ENCODE peak calls at places on chromosomes 2 and 18, in four cellular contexts. One of them, this sample, is unnamed.

GRCh38 chr2:155662224-155662623 is 670.3 kb downstream of the NR4A2 start:
- DNase-seq in GM12878: no peak
- DNase-seq in K562: no peak
- DNase-seq in HepG2: no peak
- DNase-seq in this sample: no peak

GRCh38 chr2:218465987-218466633 is 47.2 kb downstream of the VIL1 start:
- DNase-seq in K562: no peak
- DNase-seq in HepG2: peak; percentile 34
- DNase-seq in GM12878: no peak
- DNase-seq in this sample: no peak

GRCh38 chr2:194151231-194151630 is 1505.8 kb upstream of the SLC39A10 start:
- DNase-seq in K562: no peak
- DNase-seq in GM12878: no peak
- DNase-seq in HepG2: no peak
- DNase-seq in this sample: no peak

GRCh38 chr2:75324141-75324540 is 124.8 kb upstream of the TACR1 start:
- DNase-seq in HepG2: no peak
- DNase-seq in K562: no peak
- DNase-seq in GM12878: no peak
- DNase-seq in this sample: no peak

GRCh38 chr2:105576440-105577241 is 168.1 kb upstream of the NCK2 start:
- DNase-seq in HepG2: peak; percentile 54
- DNase-seq in K562: peak; percentile 38
- DNase-seq in GM12878: no peak
- DNase-seq in this sample: no peak

GRCh38 chr2:240153418-240153817 is 13.0 kb upstream of the OTOS start:
- DNase-seq in HepG2: no peak
- DNase-seq in K562: no peak
- DNase-seq in GM12878: no peak
- DNase-seq in this sample: no peak

GRCh38 chr2:109451671-109452070 is 162.1 kb downstream of the SEPTIN10 start:
- DNase-seq in HepG2: no peak
- DNase-seq in GM12878: no peak
- DNase-seq in K562: no peak
- DNase-seq in this sample: no peak

GRCh38 chr2:65417509-65418085 is 14.8 kb downstream of the SPRED2 start:
- DNase-seq in HepG2: no peak
- DNase-seq in K562: no peak
- DNase-seq in GM12878: no peak
- DNase-seq in this sample: no peak

GRCh38 chr18:27652480-27653121 is 467.5 kb upstream of the CHST9 start:
- DNase-seq in HepG2: no peak
- DNase-seq in K562: no peak
- DNase-seq in GM12878: peak; percentile 53
- DNase-seq in this sample: no peak

GRCh38 chr2:66872926-66873714 is 438.2 kb downstream of the MEIS1 start:
- DNase-seq in K562: no peak
- DNase-seq in HepG2: no peak
- DNase-seq in GM12878: no peak
- DNase-seq in this sample: no peak

GRCh38 chr2:241199286-241199685 is 10.8 kb downstream of the ANO7 start:
- DNase-seq in K562: no peak
- DNase-seq in HepG2: no peak
- DNase-seq in GM12878: no peak
- DNase-seq in this sample: no peak

GRCh38 chr2:99680946-99681345 is 191.1 kb upstream of the REV1 start:
- DNase-seq in GM12878: no peak
- DNase-seq in K562: no peak
- DNase-seq in HepG2: no peak
- DNase-seq in this sample: no peak

GRCh38 chr2:158115202-158115783 is 13.6 kb downstream of the UPP2 start:
- DNase-seq in HepG2: no peak
- DNase-seq in K562: no peak
- DNase-seq in GM12878: no peak
- DNase-seq in this sample: no peak

GRCh38 chr2:240898108-240898730 is 2.3 kb upstream of the MAB21L4 start:
- DNase-seq in K562: no peak
- DNase-seq in GM12878: no peak
- DNase-seq in HepG2: no peak
- DNase-seq in this sample: no peak

GRCh38 chr2:128300621-128301020 is 18.0 kb downstream of the HS6ST1 start:
- DNase-seq in GM12878: no peak
- DNase-seq in HepG2: no peak
- DNase-seq in K562: no peak
- DNase-seq in this sample: no peak

GRCh38 chr2:152283392-152283791 is 51.6 kb upstream of the FMNL2 start:
- DNase-seq in K562: no peak
- DNase-seq in HepG2: no peak
- DNase-seq in GM12878: no peak
- DNase-seq in this sample: no peak

GRCh38 chr2:134455426-134455825 is 201.6 kb downstream of the MGAT5 start:
- DNase-seq in HepG2: no peak
- DNase-seq in GM12878: no peak
- DNase-seq in K562: no peak
- DNase-seq in this sample: no peak

GRCh38 chr2:168432565-168433186 is 23.4 kb upstream of the CERS6 start:
- DNase-seq in GM12878: peak; percentile 65
- DNase-seq in K562: no peak
- DNase-seq in HepG2: no peak
- DNase-seq in this sample: no peak

GRCh38 chr2:230976671-230977171 is 19.2 kb upstream of the SPATA3 start:
- DNase-seq in GM12878: no peak
- DNase-seq in K562: no peak
- DNase-seq in HepG2: no peak
- DNase-seq in this sample: no peak

GRCh38 chr2:230972046-230972445 is 23.9 kb upstream of the SPATA3 start:
- DNase-seq in HepG2: no peak
- DNase-seq in K562: no peak
- DNase-seq in GM12878: no peak
- DNase-seq in this sample: no peak

GRCh38 chr2:230975927-230976326 is 20.0 kb upstream of the SPATA3 start:
- DNase-seq in K562: no peak
- DNase-seq in HepG2: no peak
- DNase-seq in GM12878: no peak
- DNase-seq in this sample: no peak

GRCh38 chr2:230969673-230970015 is 26.3 kb upstream of the SPATA3 start:
- DNase-seq in K562: no peak
- DNase-seq in GM12878: no peak
- DNase-seq in HepG2: no peak
- DNase-seq in this sample: no peak

DNA sequence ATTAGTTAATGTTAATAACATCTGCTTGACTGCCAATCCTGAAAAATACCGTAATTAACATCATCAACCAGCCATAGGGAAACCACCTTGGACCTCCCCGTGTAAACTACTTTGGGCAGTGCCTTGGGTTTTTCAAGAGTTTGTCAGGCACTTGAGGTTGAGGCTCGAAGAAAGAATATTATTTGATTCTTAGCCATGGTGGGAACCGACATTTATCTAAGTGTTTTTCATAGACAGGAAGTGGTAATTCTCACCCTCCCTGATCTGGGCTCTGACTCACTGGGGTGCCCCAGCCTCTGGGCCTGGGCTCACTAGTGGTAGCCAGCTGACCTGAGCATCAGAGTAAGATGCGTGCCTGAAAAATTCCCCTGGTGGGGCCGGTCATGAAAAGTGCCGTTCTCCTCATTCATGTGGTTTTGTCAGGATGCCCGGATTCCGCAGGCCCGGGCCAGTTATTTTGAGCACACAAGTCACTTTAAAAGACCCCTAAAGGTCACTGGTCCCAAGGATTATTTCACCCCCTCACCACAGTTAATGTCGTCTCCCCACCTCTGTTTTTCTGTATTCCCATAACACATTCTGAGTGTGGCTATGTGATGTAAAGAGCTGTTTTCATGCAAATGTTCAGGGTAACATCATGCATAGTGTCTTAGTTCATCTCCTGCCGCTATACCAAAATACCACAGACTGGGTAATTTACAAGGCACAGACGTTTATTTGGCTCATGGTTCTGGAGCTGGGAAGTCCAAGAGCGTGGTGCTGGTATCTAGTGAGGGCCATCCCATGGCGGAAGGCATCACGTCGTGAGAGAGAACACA is 21.6 kb upstream of the SPATA3 start:
- DNase-seq in HepG2: no peak
- DNase-seq in K562: no peak
- DNase-seq in GM12878: peak; percentile 94
- DNase-seq in this sample: no peak
- TF ChIP-seq CBX5 in HepG2: no peak
- TF ChIP-seq CBX5 in K562: no peak
- TF ChIP-seq CBX5 in GM12878: peak; percentile 97
- TF ChIP-seq CBX5 in this sample: no peak

GRCh38 chr2:10101491-10101890 is 21.0 kb upstream of the RRM2 start:
- DNase-seq in HepG2: no peak
- DNase-seq in GM12878: no peak
- DNase-seq in K562: no peak
- DNase-seq in this sample: no peak

GRCh38 chr2:10096641-10097040 is 16.4 kb upstream of the CYS1 start:
- DNase-seq in K562: no peak
- DNase-seq in HepG2: no peak
- DNase-seq in GM12878: no peak
- DNase-seq in this sample: no peak

GRCh38 chr2:10094271-10094814 is 14.1 kb upstream of the CYS1 start:
- DNase-seq in HepG2: no peak
- DNase-seq in K562: no peak
- DNase-seq in GM12878: no peak
- DNase-seq in this sample: no peak

GRCh38 chr2:10103179-10103578 is 19.4 kb upstream of the RRM2 start:
- DNase-seq in K562: no peak
- DNase-seq in HepG2: no peak
- DNase-seq in GM12878: no peak
- DNase-seq in this sample: no peak

GRCh38 chr2:10097352-10098148 is 17.3 kb upstream of the CYS1 start:
- DNase-seq in GM12878: no peak
- DNase-seq in K562: peak; percentile 85
- DNase-seq in HepG2: peak; percentile 61
- DNase-seq in this sample: no peak
- TF ChIP-seq CBX5 in GM12878: no peak
- TF ChIP-seq CBX5 in K562: no peak
- TF ChIP-seq CBX5 in HepG2: no peak
- TF ChIP-seq CBX5 in this sample: no peak

GRCh38 chr18:46377557-46377956 is 273.4 kb downstream of the HAUS1 start:
- DNase-seq in HepG2: no peak
- DNase-seq in GM12878: no peak
- DNase-seq in K562: no peak
- DNase-seq in this sample: no peak
- TF ChIP-seq CBX5 in HepG2: no peak
- TF ChIP-seq CBX5 in GM12878: no peak
- TF ChIP-seq CBX5 in K562: no peak
- TF ChIP-seq CBX5 in this sample: no peak

GRCh38 chr2:3480352-3481010 is 38.9 kb downstream of the ADI1 start:
- DNase-seq in GM12878: no peak
- DNase-seq in HepG2: peak; percentile 84
- DNase-seq in K562: no peak
- DNase-seq in this sample: no peak

GRCh38 chr2:3481011-3481400 is 38.3 kb downstream of the ADI1 start:
- DNase-seq in GM12878: no peak
- DNase-seq in K562: no peak
- DNase-seq in HepG2: no peak
- DNase-seq in this sample: no peak

GRCh38 chr2:3479430-3480320 is 39.7 kb downstream of the ADI1 start:
- DNase-seq in GM12878: no peak
- DNase-seq in HepG2: no peak
- DNase-seq in K562: no peak
- DNase-seq in this sample: no peak

GRCh38 chr2:3476386-3477033 is 42.8 kb downstream of the ADI1 start:
- DNase-seq in GM12878: no peak
- DNase-seq in K562: no peak
- DNase-seq in HepG2: peak; percentile 56
- DNase-seq in this sample: no peak

GRCh38 chr2:3478846-3479385 is 40.4 kb downstream of the ADI1 start:
- DNase-seq in K562: no peak
- DNase-seq in HepG2: no peak
- DNase-seq in GM12878: no peak
- DNase-seq in this sample: no peak
- TF ChIP-seq CBX5 in K562: no peak
- TF ChIP-seq CBX5 in HepG2: no peak
- TF ChIP-seq CBX5 in GM12878: no peak
- TF ChIP-seq CBX5 in this sample: no peak

GRCh38 chr2:235989591-235989990 is 178.6 kb downstream of the GBX2 start:
- DNase-seq in HepG2: no peak
- DNase-seq in GM12878: no peak
- DNase-seq in K562: no peak
- DNase-seq in this sample: no peak
- TF ChIP-seq CBX5 in HepG2: no peak
- TF ChIP-seq CBX5 in GM12878: no peak
- TF ChIP-seq CBX5 in K562: no peak
- TF ChIP-seq CBX5 in this sample: no peak

DNA sequence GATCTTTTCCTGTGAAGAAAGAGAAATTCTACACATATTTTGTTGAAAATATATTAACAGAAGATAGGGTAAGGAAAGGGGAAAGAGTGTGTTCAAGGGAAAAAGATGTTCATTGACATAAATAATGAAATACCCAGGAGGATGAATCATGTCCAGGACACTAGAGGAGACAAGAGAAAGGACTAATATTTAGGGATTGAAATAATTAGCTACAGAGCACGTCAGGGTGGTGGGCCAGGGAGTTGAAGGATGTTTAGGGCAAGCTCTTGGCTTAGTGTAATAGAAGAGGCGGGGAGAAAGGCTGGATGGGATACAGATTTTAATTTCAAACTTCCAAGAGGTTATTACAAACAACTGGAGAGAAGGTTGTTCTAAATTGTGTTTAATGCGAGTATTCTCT is 36.7 kb upstream of the CETN1 start:
- DNase-seq in K562: no peak
- DNase-seq in HepG2: no peak
- DNase-seq in GM12878: no peak
- DNase-seq in this sample: no peak
- TF ChIP-seq CBX5 in K562: no peak
- TF ChIP-seq CBX5 in HepG2: no peak
- TF ChIP-seq CBX5 in GM12878: no peak
- TF ChIP-seq CBX5 in this sample: no peak